ENCODE peak calls at places on chromosomes 7 and 10, in five cellular contexts. One of them, this sample, is unnamed.

GRCh38 chr10:119113805-119114732 is 10.2 kb downstream of the DENND10 start:
- DNase-seq in SK-N-SH: no peak
- DNase-seq in K562: no peak
- DNase-seq in HepG2: peak
- DNase-seq in GM12878: no peak
- DNase-seq in this sample: peak

GRCh38 chr7:101138149-101138870 is 11.4 kb downstream of the SERPINE1 start:
- DNase-seq in SK-N-SH: peak
- DNase-seq in K562: peak
- DNase-seq in HepG2: peak
- DNase-seq in GM12878: peak
- DNase-seq in this sample: peak

GRCh38 chr7:29619848-29620247 is 56.2 kb downstream of the PRR15 start:
- DNase-seq in SK-N-SH: no peak
- DNase-seq in K562: no peak
- DNase-seq in HepG2: no peak
- DNase-seq in GM12878: no peak
- DNase-seq in this sample: no peak

GRCh38 chr10:72186633-72187330 is 29.0 kb upstream of the ANAPC16 start:
- DNase-seq in SK-N-SH: peak
- DNase-seq in K562: no peak
- DNase-seq in HepG2: no peak
- DNase-seq in GM12878: no peak
- DNase-seq in this sample: no peak

GRCh38 chr10:34677132-34677531 is 138.0 kb downstream of the PARD3 start:
- DNase-seq in SK-N-SH: no peak
- DNase-seq in K562: no peak
- DNase-seq in HepG2: no peak
- DNase-seq in GM12878: no peak
- DNase-seq in this sample: no peak

GRCh38 chr10:119769886-119770285 is 44.0 kb downstream of the INPP5F start:
- DNase-seq in SK-N-SH: no peak
- DNase-seq in K562: no peak
- DNase-seq in HepG2: no peak
- DNase-seq in GM12878: no peak
- DNase-seq in this sample: no peak

GRCh38 chr7:24703296-24703695 is 54.0 kb downstream of the GSDME start:
- DNase-seq in SK-N-SH: no peak
- DNase-seq in K562: no peak
- DNase-seq in HepG2: no peak
- DNase-seq in GM12878: no peak
- DNase-seq in this sample: no peak

GRCh38 chr7:25951414-25952276 is 200.4 kb upstream of the NFE2L3 start:
- DNase-seq in SK-N-SH: peak
- DNase-seq in K562: peak
- DNase-seq in HepG2: no peak
- DNase-seq in GM12878: no peak
- DNase-seq in this sample: no peak

GRCh38 chr7:149569025-149569725 is 71.6 kb upstream of the ZNF746 start:
- DNase-seq in SK-N-SH: no peak
- DNase-seq in K562: no peak
- DNase-seq in HepG2: no peak
- DNase-seq in GM12878: no peak
- DNase-seq in this sample: no peak

GRCh38 chr10:114925675-114926204 is 12.3 kb upstream of the TRUB1 start:
- DNase-seq in SK-N-SH: no peak
- DNase-seq in K562: no peak
- DNase-seq in HepG2: no peak
- DNase-seq in GM12878: no peak
- DNase-seq in this sample: no peak

GRCh38 chr7:150986099-150986512 is 4.7 kb upstream of the NOS3 start:
- DNase-seq in SK-N-SH: peak
- DNase-seq in K562: peak
- DNase-seq in HepG2: no peak
- DNase-seq in GM12878: no peak
- DNase-seq in this sample: peak

GRCh38 chr10:23439452-23439919 is 611 bp downstream of the OTUD1 start:
- DNase-seq in SK-N-SH: peak
- DNase-seq in K562: peak
- DNase-seq in HepG2: no peak
- DNase-seq in GM12878: no peak
- DNase-seq in this sample: no peak

GRCh38 chr10:74460812-74461211 is 309.8 kb downstream of the ADK start:
- DNase-seq in SK-N-SH: no peak
- DNase-seq in K562: no peak
- DNase-seq in HepG2: no peak
- DNase-seq in GM12878: no peak
- DNase-seq in this sample: no peak

GRCh38 chr7:1271656-1272055 is 39.0 kb downstream of the UNCX start:
- DNase-seq in SK-N-SH: no peak
- DNase-seq in K562: no peak
- DNase-seq in HepG2: no peak
- DNase-seq in GM12878: no peak
- DNase-seq in this sample: no peak

GRCh38 chr10:10044959-10045764 is 972.5 kb upstream of the CELF2 start:
- DNase-seq in SK-N-SH: no peak
- DNase-seq in K562: no peak
- DNase-seq in HepG2: no peak
- DNase-seq in GM12878: no peak
- DNase-seq in this sample: no peak

GRCh38 chr7:34135924-34136323 is 230.6 kb downstream of the BMPER start:
- DNase-seq in SK-N-SH: no peak
- DNase-seq in K562: no peak
- DNase-seq in HepG2: no peak
- DNase-seq in GM12878: no peak
- DNase-seq in this sample: no peak

GRCh38 chr7:10939911-10940747 is 33.5 kb upstream of the PHF14 start:
- DNase-seq in SK-N-SH: peak
- DNase-seq in K562: peak
- DNase-seq in HepG2: peak
- DNase-seq in GM12878: peak
- DNase-seq in this sample: peak

GRCh38 chr10:21047511-21047910 is 150.4 kb upstream of the NEBL start:
- DNase-seq in SK-N-SH: no peak
- DNase-seq in K562: no peak
- DNase-seq in HepG2: no peak
- DNase-seq in GM12878: no peak
- DNase-seq in this sample: no peak

GRCh38 chr10:86648706-86649426 is 5.5 kb upstream of the OPN4 start:
- DNase-seq in SK-N-SH: peak
- DNase-seq in K562: no peak
- DNase-seq in HepG2: no peak
- DNase-seq in GM12878: no peak
- DNase-seq in this sample: no peak

GRCh38 chr10:79071535-79071923 is 2.8 kb downstream of the ZMIZ1 start:
- DNase-seq in SK-N-SH: no peak
- DNase-seq in K562: no peak
- DNase-seq in HepG2: peak
- DNase-seq in GM12878: no peak
- DNase-seq in this sample: no peak

GRCh38 chr7:83732305-83732704 is 83.4 kb upstream of the SEMA3E start:
- DNase-seq in SK-N-SH: no peak
- DNase-seq in K562: no peak
- DNase-seq in HepG2: no peak
- DNase-seq in GM12878: no peak
- DNase-seq in this sample: no peak

GRCh38 chr10:74111799-74112198 is 38.8 kb downstream of the AP3M1 start:
- DNase-seq in SK-N-SH: no peak
- DNase-seq in K562: no peak
- DNase-seq in HepG2: no peak
- DNase-seq in GM12878: no peak
- DNase-seq in this sample: no peak

GRCh38 chr10:129531969-129532660 is 65.1 kb downstream of the MGMT start:
- DNase-seq in SK-N-SH: no peak
- DNase-seq in K562: no peak
- DNase-seq in HepG2: no peak
- DNase-seq in GM12878: no peak
- DNase-seq in this sample: no peak

GRCh38 chr10:54402576-54402975 is 398.5 kb downstream of the PCDH15 start:
- DNase-seq in SK-N-SH: peak
- DNase-seq in K562: no peak
- DNase-seq in HepG2: peak
- DNase-seq in GM12878: no peak
- DNase-seq in this sample: no peak

GRCh38 chr7:102431617-102432298 is 1.6 kb upstream of the ORAI2 start:
- DNase-seq in SK-N-SH: no peak
- DNase-seq in K562: no peak
- DNase-seq in HepG2: peak
- DNase-seq in GM12878: no peak
- DNase-seq in this sample: no peak

GRCh38 chr10:51485668-51486067 is 213.7 kb downstream of the CSTF2T start:
- DNase-seq in SK-N-SH: no peak
- DNase-seq in K562: no peak
- DNase-seq in HepG2: no peak
- DNase-seq in GM12878: no peak
- DNase-seq in this sample: no peak

GRCh38 chr7:29237483-29237882 is 42.9 kb downstream of the CHN2 start:
- DNase-seq in SK-N-SH: no peak
- DNase-seq in K562: no peak
- DNase-seq in HepG2: peak
- DNase-seq in GM12878: no peak
- DNase-seq in this sample: no peak

GRCh38 chr10:18332048-18332447 is 191.8 kb downstream of the CACNB2 start:
- DNase-seq in SK-N-SH: no peak
- DNase-seq in K562: no peak
- DNase-seq in HepG2: no peak
- DNase-seq in GM12878: no peak
- DNase-seq in this sample: no peak

GRCh38 chr10:18325889-18326531 is 185.8 kb downstream of the CACNB2 start:
- DNase-seq in SK-N-SH: no peak
- DNase-seq in K562: no peak
- DNase-seq in HepG2: no peak
- DNase-seq in GM12878: no peak
- DNase-seq in this sample: no peak

GRCh38 chr10:18332484-18332883 is 192.3 kb downstream of the CACNB2 start:
- DNase-seq in SK-N-SH: no peak
- DNase-seq in K562: no peak
- DNase-seq in HepG2: no peak
- DNase-seq in GM12878: no peak
- DNase-seq in this sample: no peak

GRCh38 chr10:18325410-18325809 is 185.2 kb downstream of the CACNB2 start:
- DNase-seq in SK-N-SH: no peak
- DNase-seq in K562: no peak
- DNase-seq in HepG2: no peak
- DNase-seq in GM12878: no peak
- DNase-seq in this sample: no peak

DNA sequence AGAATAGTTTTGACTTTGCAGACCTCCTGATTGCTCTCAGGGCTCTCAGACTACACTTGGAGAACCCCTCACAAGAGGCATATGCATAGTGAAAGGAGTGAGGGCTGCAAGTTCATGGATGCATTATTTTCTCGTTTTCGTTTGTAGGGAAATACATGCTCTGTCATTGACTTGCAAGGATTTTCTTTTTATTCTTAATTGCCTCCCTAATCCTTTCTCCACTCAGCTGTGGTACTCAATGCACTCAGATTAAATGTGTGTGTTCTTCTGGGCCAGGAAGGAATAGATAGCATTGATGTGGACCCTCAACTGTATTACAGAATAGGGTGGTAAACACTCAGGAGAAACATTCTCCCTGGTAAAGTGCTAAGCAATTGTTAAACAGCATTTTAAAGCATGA is 188.7 kb downstream of the CACNB2 start:
- DNase-seq in SK-N-SH: no peak
- DNase-seq in K562: no peak
- DNase-seq in HepG2: no peak
- DNase-seq in GM12878: no peak
- DNase-seq in this sample: no peak
- TF ChIP-seq REST in SK-N-SH: no peak
- TF ChIP-seq REST in K562: no peak
- TF ChIP-seq REST in HepG2: no peak
- TF ChIP-seq REST in GM12878: no peak
- TF ChIP-seq REST in this sample: no peak

GRCh38 chr10:43962346-43963191 is 313.9 kb upstream of the ZNF32 start:
- DNase-seq in SK-N-SH: no peak
- DNase-seq in K562: no peak
- DNase-seq in HepG2: no peak
- DNase-seq in GM12878: no peak
- DNase-seq in this sample: no peak
- TF ChIP-seq POLR2AphosphoS5 in SK-N-SH: no peak
- TF ChIP-seq POLR2AphosphoS5 in K562: no peak
- TF ChIP-seq POLR2AphosphoS5 in HepG2: no peak
- TF ChIP-seq POLR2AphosphoS5 in GM12878: no peak
- TF ChIP-seq POLR2AphosphoS5 in this sample: no peak

GRCh38 chr10:101234333-101234732 is 5.1 kb upstream of the LBX1 start:
- DNase-seq in SK-N-SH: no peak
- DNase-seq in K562: no peak
- DNase-seq in HepG2: no peak
- DNase-seq in GM12878: no peak
- DNase-seq in this sample: no peak

GRCh38 chr10:101233443-101233842 is 4.2 kb upstream of the LBX1 start:
- DNase-seq in SK-N-SH: no peak
- DNase-seq in K562: no peak
- DNase-seq in HepG2: no peak
- DNase-seq in GM12878: no peak
- DNase-seq in this sample: no peak

GRCh38 chr10:101231912-101232689 is 2.8 kb upstream of the LBX1 start:
- DNase-seq in SK-N-SH: no peak
- DNase-seq in K562: no peak
- DNase-seq in HepG2: no peak
- DNase-seq in GM12878: no peak
- DNase-seq in this sample: no peak

GRCh38 chr10:101235766-101236165 is 6.5 kb upstream of the LBX1 start:
- DNase-seq in SK-N-SH: no peak
- DNase-seq in K562: no peak
- DNase-seq in HepG2: no peak
- DNase-seq in GM12878: no peak
- DNase-seq in this sample: no peak

GRCh38 chr10:101233863-101234262 is 4.6 kb upstream of the LBX1 start:
- DNase-seq in SK-N-SH: no peak
- DNase-seq in K562: no peak
- DNase-seq in HepG2: no peak
- DNase-seq in GM12878: no peak
- DNase-seq in this sample: no peak
- TF ChIP-seq GABPA in SK-N-SH: no peak
- TF ChIP-seq GABPA in K562: no peak
- TF ChIP-seq GABPA in HepG2: no peak
- TF ChIP-seq GABPA in GM12878: no peak
- TF ChIP-seq GABPA in this sample: no peak

GRCh38 chr10:102773986-102774385 is 30.2 kb downstream of the WBP1L start:
- DNase-seq in SK-N-SH: no peak
- DNase-seq in K562: no peak
- DNase-seq in HepG2: no peak
- DNase-seq in GM12878: no peak
- DNase-seq in this sample: no peak

GRCh38 chr10:102770792-102771191 is 27.0 kb downstream of the WBP1L start:
- DNase-seq in SK-N-SH: no peak
- DNase-seq in K562: no peak
- DNase-seq in HepG2: peak
- DNase-seq in GM12878: no peak
- DNase-seq in this sample: no peak

GRCh38 chr10:102775973-102776669 is 32.4 kb downstream of the WBP1L start:
- DNase-seq in SK-N-SH: peak
- DNase-seq in K562: peak
- DNase-seq in HepG2: peak
- DNase-seq in GM12878: no peak
- DNase-seq in this sample: peak

GRCh38 chr10:102775201-102775972 is 31.6 kb downstream of the WBP1L start:
- DNase-seq in SK-N-SH: no peak
- DNase-seq in K562: no peak
- DNase-seq in HepG2: peak
- DNase-seq in GM12878: no peak
- DNase-seq in this sample: no peak

GRCh38 chr10:102773320-102773719 is 29.6 kb downstream of the WBP1L start:
- DNase-seq in SK-N-SH: no peak
- DNase-seq in K562: no peak
- DNase-seq in HepG2: no peak
- DNase-seq in GM12878: no peak
- DNase-seq in this sample: no peak
- TF ChIP-seq REST in SK-N-SH: no peak
- TF ChIP-seq REST in K562: no peak
- TF ChIP-seq REST in HepG2: no peak
- TF ChIP-seq REST in GM12878: no peak
- TF ChIP-seq REST in this sample: no peak